ENCODE peak calls at places on chromosomes 12 and 14, in seven cellular contexts. P is effector memory CD4-positive, alpha-beta T cell; G is GM23338; W is transverse colon; S is CD8-positive, alpha-beta T cell; Y is CD8-positive, alpha-beta memory T cell; U is stomach. N is an unnamed sample. For H3K4me1, the result is how much of the 10 kb centered on the place peaks cover.

GRCh38 chr12:131912526-131913274 is 16.4 kb upstream of the PUS1 start:
- DNase-seq in U (peak), S (no peak), Y (no peak), P (no peak), G (no peak), W (peak), N (no peak)

GRCh38 chr12:96766232-96766631 is 140.8 kb upstream of the NEDD1 start:
- DNase-seq in Y (no peak), P (no peak), W (no peak), U (no peak), S (no peak), G (peak), N (peak)

GRCh38 chr12:108933950-108934349 is 54.1 kb downstream of the DAO start:
- DNase-seq in P (no peak), W (no peak), G (no peak), Y (no peak), S (no peak), U (no peak), N (no peak)

GRCh38 chr14:92503756-92504491 is 9.7 kb upstream of the RIN3 start:
- DNase-seq in U (no peak), G (no peak), Y (no peak), P (no peak), S (no peak), W (no peak), N (no peak)

GRCh38 chr14:58362798-58363412 is 32.8 kb upstream of the TOMM20L start:
- DNase-seq in S (no peak), Y (no peak), G (peak), W (no peak), U (no peak), P (no peak), N (no peak)

GRCh38 chr12:50520345-50520744 is 15.6 kb downstream of the DIP2B start:
- DNase-seq in Y (no peak), S (no peak), G (no peak), U (no peak), W (no peak), P (no peak), N (no peak)

GRCh38 chr14:22657861-22658260 is 13.7 kb upstream of the OR6J1 start:
- DNase-seq in G (peak), Y (no peak), P (no peak), S (no peak), U (no peak), W (no peak), N (no peak)

GRCh38 chr14:72033331-72033730 is 101.1 kb downstream of the RGS6 start:
- DNase-seq in G (no peak), W (no peak), S (no peak), P (no peak), Y (no peak), U (no peak), N (no peak)

GRCh38 chr14:54786816-54787215 is 115.8 kb downstream of the GCH1 start:
- DNase-seq in G (no peak), P (no peak), U (no peak), Y (no peak), S (no peak), W (no peak), N (peak)

DNA sequence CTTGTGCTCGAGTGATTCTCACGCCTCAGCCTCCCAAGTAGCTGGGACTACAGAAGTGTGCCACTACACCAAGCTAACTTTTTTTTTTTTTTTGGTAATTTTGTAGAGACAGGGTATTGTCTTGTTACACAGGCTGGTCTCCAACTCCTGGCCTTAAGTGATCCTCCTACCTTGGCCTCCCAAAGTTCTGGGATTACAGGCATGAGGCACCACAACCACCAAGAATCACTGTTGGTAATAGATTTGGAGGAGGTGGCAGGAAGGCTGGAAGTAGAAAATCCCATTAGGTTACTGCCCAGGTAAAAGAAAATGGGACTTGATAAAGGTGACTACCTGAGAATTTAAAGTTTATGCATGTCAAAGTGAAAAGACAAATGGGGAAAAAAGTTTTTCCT is 1.4 kb upstream of the CDCA4 start:
- DNase-seq in S (no peak), W (no peak), Y (no peak), P (no peak), U (no peak), G (no peak), N (no peak)
- H3K4me1 ChIP-seq in S (under half), W (under half), Y (half or more), P (under half), U (under half), G (under half), N (under half)

DNA sequence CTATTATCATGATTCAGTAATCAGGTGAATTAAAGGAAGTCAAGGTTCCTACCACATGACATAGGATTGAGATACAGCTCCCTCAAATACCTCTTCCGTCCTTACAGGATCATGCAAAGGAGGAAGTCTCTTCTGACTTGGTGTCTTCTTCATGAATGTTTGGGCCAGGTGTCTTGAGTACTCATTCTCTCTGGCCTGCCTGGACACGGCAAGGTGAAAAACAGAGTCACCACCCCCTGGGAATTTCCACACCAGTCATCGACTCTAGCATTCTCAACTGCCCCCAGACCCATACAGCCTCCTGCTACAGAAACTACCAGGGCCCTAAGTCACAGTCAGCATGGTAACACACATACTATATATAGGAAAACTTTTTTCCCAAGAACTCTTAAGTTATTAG is 44.9 kb upstream of the LTBP2 start:
- DNase-seq in S (no peak), U (no peak), W (no peak), P (no peak), Y (no peak), G (no peak), N (no peak)
- H3K4me1 ChIP-seq in S (under half), U (under half), W (under half), P (under half), Y (under half), G (under half), N (under half)

DNA sequence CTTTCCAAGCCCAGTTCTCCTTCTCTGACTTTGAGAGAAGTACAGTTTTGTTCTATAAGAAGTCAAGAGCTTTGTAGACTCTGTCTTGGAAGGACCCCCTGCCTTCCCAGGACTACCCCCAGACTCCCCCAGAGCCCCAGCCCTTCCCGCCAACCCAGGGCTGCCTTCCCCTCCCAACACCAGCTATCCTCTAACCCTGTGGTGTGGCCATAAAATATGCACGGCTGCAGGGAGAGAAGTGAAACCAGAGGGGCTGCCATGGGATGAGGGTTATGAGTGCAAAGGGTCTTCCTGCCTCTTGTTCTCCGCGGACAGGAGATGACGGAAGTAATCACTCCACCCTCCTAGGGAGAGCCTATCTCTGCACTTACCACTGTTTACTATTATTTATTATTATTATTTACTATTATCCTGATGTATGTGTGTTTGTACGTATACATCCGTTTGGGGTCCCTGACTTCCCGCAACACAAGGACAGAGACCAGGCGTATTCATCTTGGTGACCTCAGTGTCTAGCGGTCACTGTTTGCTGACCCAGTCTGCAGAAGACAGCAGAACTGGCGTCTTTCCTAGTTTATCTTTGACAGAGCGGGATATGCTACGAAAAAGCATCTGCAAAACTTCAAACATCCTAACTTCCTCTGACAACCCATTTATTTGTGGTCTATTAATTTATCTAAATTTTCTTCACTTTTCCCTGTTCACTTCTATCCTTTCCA is 3.5 kb upstream of the SCNN1A start:
- DNase-seq in P (no peak), Y (no peak), G (no peak), W (no peak), U (no peak), S (no peak), N (no peak)
- H3K4me1 ChIP-seq in P (under half), Y (under half), G (under half), W (half or more), U (under half), S (under half), N (under half)

GRCh38 chr12:66902020-66902419 is 223.1 kb upstream of the GRIP1 start:
- DNase-seq in P (no peak), S (no peak), G (no peak), W (no peak), Y (no peak), U (no peak), N (no peak)
- H3K4me1 ChIP-seq in P (under half), S (under half), G (under half), W (under half), Y (under half), U (under half), N (under half)

DNA sequence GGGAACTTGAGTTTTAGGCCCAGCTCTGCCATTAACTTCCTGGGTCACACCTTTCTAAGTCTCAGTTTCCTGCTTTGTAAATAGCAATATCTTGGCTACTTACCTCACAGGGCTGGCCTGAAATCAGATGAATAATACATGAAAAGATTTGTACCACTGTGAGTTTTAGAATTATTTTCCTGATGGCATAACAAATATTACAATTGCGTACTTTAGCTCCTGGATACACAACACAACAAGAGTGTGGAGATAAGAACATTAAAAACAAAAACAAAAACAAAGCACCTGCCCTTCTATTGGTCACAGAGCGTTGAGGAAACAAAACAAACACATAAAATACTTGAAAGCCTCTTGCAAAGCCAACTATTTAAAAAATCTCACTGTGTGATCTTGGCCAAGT is 4.9 kb upstream of the HDAC7 start:
- DNase-seq in P (no peak), U (no peak), S (no peak), G (no peak), Y (no peak), W (no peak), N (no peak)
- H3K4me1 ChIP-seq in P (half or more), U (half or more), S (half or more), G (under half), Y (half or more), W (under half), N (under half)

N was measured in endodermal cell.